ENCODE peak calls at places on chromosomes 1 and 21, in four cellular contexts. One of them, this sample, is unnamed.

GRCh38 chr1:203116048-203116810 is 11.3 kb upstream of the ADORA1 start:
- DNase-seq in HAP-1: no peak
- DNase-seq in stimulated activated CD8-positive, alpha-beta memory T cell treated with anti-CD3 and anti-CD28 coated beads, Interleukin-4, amount 100 ng/mL, for 48 hours: no peak
- DNase-seq in stimulated activated CD4-positive, alpha-beta T cell treated with anti-CD3 and anti-CD28 coated beads, Interleukin-2, amount 100 ng/mL, for 48 hours: no peak
- DNase-seq in this sample: no peak

GRCh38 chr1:51520700-51521248 is 1.7 kb upstream of the EPS15 start:
- DNase-seq in stimulated activated CD4-positive, alpha-beta T cell treated with anti-CD3 and anti-CD28 coated beads, Interleukin-2, amount 100 ng/mL, for 48 hours: no peak
- DNase-seq in HAP-1: no peak
- DNase-seq in stimulated activated CD8-positive, alpha-beta memory T cell treated with anti-CD3 and anti-CD28 coated beads, Interleukin-4, amount 100 ng/mL, for 48 hours: no peak
- DNase-seq in this sample: no peak

GRCh38 chr1:29123871-29124365 is at the start of gene TMEM200B:
- DNase-seq in HAP-1: peak
- DNase-seq in stimulated activated CD8-positive, alpha-beta memory T cell treated with anti-CD3 and anti-CD28 coated beads, Interleukin-4, amount 100 ng/mL, for 48 hours: no peak
- DNase-seq in stimulated activated CD4-positive, alpha-beta T cell treated with anti-CD3 and anti-CD28 coated beads, Interleukin-2, amount 100 ng/mL, for 48 hours: no peak
- DNase-seq in this sample: no peak

GRCh38 chr1:183710734-183711133 is 57.6 kb upstream of the APOBEC4 start:
- DNase-seq in stimulated activated CD4-positive, alpha-beta T cell treated with anti-CD3 and anti-CD28 coated beads, Interleukin-2, amount 100 ng/mL, for 48 hours: no peak
- DNase-seq in stimulated activated CD8-positive, alpha-beta memory T cell treated with anti-CD3 and anti-CD28 coated beads, Interleukin-4, amount 100 ng/mL, for 48 hours: no peak
- DNase-seq in HAP-1: no peak
- DNase-seq in this sample: no peak

GRCh38 chr1:240611619-240612490 is at the start of gene GREM2:
- DNase-seq in stimulated activated CD4-positive, alpha-beta T cell treated with anti-CD3 and anti-CD28 coated beads, Interleukin-2, amount 100 ng/mL, for 48 hours: peak
- DNase-seq in stimulated activated CD8-positive, alpha-beta memory T cell treated with anti-CD3 and anti-CD28 coated beads, Interleukin-4, amount 100 ng/mL, for 48 hours: peak
- DNase-seq in HAP-1: peak
- DNase-seq in this sample: peak

GRCh38 chr1:223803211-223803610 is 42.5 kb downstream of the TP53BP2 start:
- DNase-seq in HAP-1: no peak
- DNase-seq in stimulated activated CD4-positive, alpha-beta T cell treated with anti-CD3 and anti-CD28 coated beads, Interleukin-2, amount 100 ng/mL, for 48 hours: no peak
- DNase-seq in stimulated activated CD8-positive, alpha-beta memory T cell treated with anti-CD3 and anti-CD28 coated beads, Interleukin-4, amount 100 ng/mL, for 48 hours: no peak
- DNase-seq in this sample: no peak

GRCh38 chr1:24886241-24886640 is 43.8 kb downstream of the RUNX3 start:
- DNase-seq in stimulated activated CD8-positive, alpha-beta memory T cell treated with anti-CD3 and anti-CD28 coated beads, Interleukin-4, amount 100 ng/mL, for 48 hours: peak
- DNase-seq in HAP-1: no peak
- DNase-seq in stimulated activated CD4-positive, alpha-beta T cell treated with anti-CD3 and anti-CD28 coated beads, Interleukin-2, amount 100 ng/mL, for 48 hours: no peak
- DNase-seq in this sample: no peak

GRCh38 chr1:17011439-17012307 is at the start of gene ATP13A2:
- DNase-seq in HAP-1: peak
- DNase-seq in stimulated activated CD4-positive, alpha-beta T cell treated with anti-CD3 and anti-CD28 coated beads, Interleukin-2, amount 100 ng/mL, for 48 hours: peak
- DNase-seq in stimulated activated CD8-positive, alpha-beta memory T cell treated with anti-CD3 and anti-CD28 coated beads, Interleukin-4, amount 100 ng/mL, for 48 hours: peak
- DNase-seq in this sample: peak

GRCh38 chr1:223831755-223832636 is 13.8 kb downstream of the TP53BP2 start:
- DNase-seq in stimulated activated CD4-positive, alpha-beta T cell treated with anti-CD3 and anti-CD28 coated beads, Interleukin-2, amount 100 ng/mL, for 48 hours: no peak
- DNase-seq in HAP-1: no peak
- DNase-seq in stimulated activated CD8-positive, alpha-beta memory T cell treated with anti-CD3 and anti-CD28 coated beads, Interleukin-4, amount 100 ng/mL, for 48 hours: no peak
- DNase-seq in this sample: no peak

GRCh38 chr1:193846881-193847280 is 660.5 kb upstream of the B3GALT2 start:
- DNase-seq in stimulated activated CD8-positive, alpha-beta memory T cell treated with anti-CD3 and anti-CD28 coated beads, Interleukin-4, amount 100 ng/mL, for 48 hours: no peak
- DNase-seq in HAP-1: no peak
- DNase-seq in stimulated activated CD4-positive, alpha-beta T cell treated with anti-CD3 and anti-CD28 coated beads, Interleukin-2, amount 100 ng/mL, for 48 hours: no peak
- DNase-seq in this sample: no peak

GRCh38 chr1:203325418-203326091 is 20.2 kb downstream of the BTG2 start:
- DNase-seq in stimulated activated CD8-positive, alpha-beta memory T cell treated with anti-CD3 and anti-CD28 coated beads, Interleukin-4, amount 100 ng/mL, for 48 hours: no peak
- DNase-seq in HAP-1: peak
- DNase-seq in stimulated activated CD4-positive, alpha-beta T cell treated with anti-CD3 and anti-CD28 coated beads, Interleukin-2, amount 100 ng/mL, for 48 hours: no peak
- DNase-seq in this sample: no peak

GRCh38 chr1:17982197-17982596 is 125.4 kb upstream of the IGSF21 start:
- DNase-seq in stimulated activated CD8-positive, alpha-beta memory T cell treated with anti-CD3 and anti-CD28 coated beads, Interleukin-4, amount 100 ng/mL, for 48 hours: no peak
- DNase-seq in stimulated activated CD4-positive, alpha-beta T cell treated with anti-CD3 and anti-CD28 coated beads, Interleukin-2, amount 100 ng/mL, for 48 hours: no peak
- DNase-seq in HAP-1: no peak
- DNase-seq in this sample: no peak

GRCh38 chr1:94384485-94385353 is 33.5 kb upstream of the ABCD3 start:
- DNase-seq in HAP-1: no peak
- DNase-seq in stimulated activated CD8-positive, alpha-beta memory T cell treated with anti-CD3 and anti-CD28 coated beads, Interleukin-4, amount 100 ng/mL, for 48 hours: peak
- DNase-seq in stimulated activated CD4-positive, alpha-beta T cell treated with anti-CD3 and anti-CD28 coated beads, Interleukin-2, amount 100 ng/mL, for 48 hours: no peak
- DNase-seq in this sample: no peak

GRCh38 chr21:29174607-29175013 is 44.2 kb downstream of the MAP3K7CL start:
- DNase-seq in stimulated activated CD8-positive, alpha-beta memory T cell treated with anti-CD3 and anti-CD28 coated beads, Interleukin-4, amount 100 ng/mL, for 48 hours: no peak
- DNase-seq in stimulated activated CD4-positive, alpha-beta T cell treated with anti-CD3 and anti-CD28 coated beads, Interleukin-2, amount 100 ng/mL, for 48 hours: no peak
- DNase-seq in HAP-1: no peak
- DNase-seq in this sample: no peak

GRCh38 chr1:63892632-63893395 is 119.0 kb downstream of the ROR1 start:
- DNase-seq in HAP-1: no peak
- DNase-seq in stimulated activated CD4-positive, alpha-beta T cell treated with anti-CD3 and anti-CD28 coated beads, Interleukin-2, amount 100 ng/mL, for 48 hours: no peak
- DNase-seq in stimulated activated CD8-positive, alpha-beta memory T cell treated with anti-CD3 and anti-CD28 coated beads, Interleukin-4, amount 100 ng/mL, for 48 hours: no peak
- DNase-seq in this sample: peak

GRCh38 chr1:24897263-24898151 is 32.6 kb downstream of the RUNX3 start:
- DNase-seq in HAP-1: no peak
- DNase-seq in stimulated activated CD8-positive, alpha-beta memory T cell treated with anti-CD3 and anti-CD28 coated beads, Interleukin-4, amount 100 ng/mL, for 48 hours: peak
- DNase-seq in stimulated activated CD4-positive, alpha-beta T cell treated with anti-CD3 and anti-CD28 coated beads, Interleukin-2, amount 100 ng/mL, for 48 hours: no peak
- DNase-seq in this sample: no peak